ENCODE peak calls at places on chromosomes 1 and 21, in four cellular contexts. One of them, this sample, is unnamed.

GRCh38 chr1:217734973-217735372 is 103.8 kb downstream of the SPATA17 start:
- DNase-seq in Panc1: no peak
- DNase-seq in activated B cell treated with CpG ODN at 0.5 μM for 24 hours: no peak
- DNase-seq in tibial nerve: no peak
- DNase-seq in this sample: no peak

GRCh38 chr1:93616996-93617669 is 64.5 kb downstream of the BCAR3 start:
- DNase-seq in activated B cell treated with CpG ODN at 0.5 μM for 24 hours: no peak
- DNase-seq in Panc1: no peak
- DNase-seq in tibial nerve: no peak
- DNase-seq in this sample: no peak

GRCh38 chr1:91684599-91685196 is 184.0 kb downstream of the CDC7 start:
- DNase-seq in activated B cell treated with CpG ODN at 0.5 μM for 24 hours: no peak
- DNase-seq in tibial nerve: no peak
- DNase-seq in Panc1: no peak
- DNase-seq in this sample: no peak

GRCh38 chr1:119647734-119648619 is at the start of gene ZNF697:
- DNase-seq in tibial nerve: peak
- DNase-seq in activated B cell treated with CpG ODN at 0.5 μM for 24 hours: peak
- DNase-seq in Panc1: peak
- DNase-seq in this sample: peak

GRCh38 chr1:43799656-43800629 is 92.6 kb downstream of the ST3GAL3 start:
- DNase-seq in tibial nerve: no peak
- DNase-seq in activated B cell treated with CpG ODN at 0.5 μM for 24 hours: no peak
- DNase-seq in Panc1: no peak
- DNase-seq in this sample: no peak

GRCh38 chr1:3732747-3733602 is 19.3 kb upstream of the CCDC27 start:
- DNase-seq in activated B cell treated with CpG ODN at 0.5 μM for 24 hours: no peak
- DNase-seq in Panc1: no peak
- DNase-seq in tibial nerve: no peak
- DNase-seq in this sample: no peak

GRCh38 chr1:6096243-6097116 is 50.8 kb downstream of the KCNAB2 start:
- DNase-seq in Panc1: no peak
- DNase-seq in activated B cell treated with CpG ODN at 0.5 μM for 24 hours: no peak
- DNase-seq in tibial nerve: no peak
- DNase-seq in this sample: no peak

GRCh38 chr1:115164484-115164883 is 75.2 kb upstream of the TSPAN2 start:
- DNase-seq in Panc1: no peak
- DNase-seq in tibial nerve: peak
- DNase-seq in activated B cell treated with CpG ODN at 0.5 μM for 24 hours: no peak
- DNase-seq in this sample: no peak

GRCh38 chr1:13725714-13726175 is 25.8 kb downstream of the PRDM2 start:
- DNase-seq in Panc1: no peak
- DNase-seq in activated B cell treated with CpG ODN at 0.5 μM for 24 hours: no peak
- DNase-seq in tibial nerve: no peak
- DNase-seq in this sample: no peak

GRCh38 chr1:231636157-231636556 is 9.6 kb downstream of the DISC1 start:
- DNase-seq in activated B cell treated with CpG ODN at 0.5 μM for 24 hours: no peak
- DNase-seq in Panc1: no peak
- DNase-seq in tibial nerve: no peak
- DNase-seq in this sample: no peak

GRCh38 chr1:204191481-204191880 is 4.8 kb downstream of the KISS1 start:
- DNase-seq in tibial nerve: no peak
- DNase-seq in Panc1: no peak
- DNase-seq in activated B cell treated with CpG ODN at 0.5 μM for 24 hours: no peak
- DNase-seq in this sample: no peak

GRCh38 chr1:155198547-155198906 is 9.2 kb downstream of the THBS3 start:
- DNase-seq in Panc1: no peak
- DNase-seq in tibial nerve: no peak
- DNase-seq in activated B cell treated with CpG ODN at 0.5 μM for 24 hours: no peak
- DNase-seq in this sample: no peak

GRCh38 chr1:203089651-203090045 is 3.8 kb upstream of the MYOG start:
- DNase-seq in activated B cell treated with CpG ODN at 0.5 μM for 24 hours: no peak
- DNase-seq in Panc1: no peak
- DNase-seq in tibial nerve: no peak
- DNase-seq in this sample: no peak

GRCh38 chr1:169387383-169387782 is 19.4 kb downstream of the BLZF1 start:
- DNase-seq in tibial nerve: no peak
- DNase-seq in activated B cell treated with CpG ODN at 0.5 μM for 24 hours: no peak
- DNase-seq in Panc1: no peak
- DNase-seq in this sample: no peak

GRCh38 chr1:77282866-77283539 is 1.2 kb downstream of the AK5 start:
- DNase-seq in tibial nerve: no peak
- DNase-seq in Panc1: no peak
- DNase-seq in activated B cell treated with CpG ODN at 0.5 μM for 24 hours: no peak
- DNase-seq in this sample: no peak

GRCh38 chr1:199279107-199279506 is 640.3 kb downstream of the PTPRC start:
- DNase-seq in tibial nerve: no peak
- DNase-seq in Panc1: no peak
- DNase-seq in activated B cell treated with CpG ODN at 0.5 μM for 24 hours: no peak
- DNase-seq in this sample: no peak

GRCh38 chr1:26413031-26413430 is 2.4 kb downstream of the LIN28A start:
- DNase-seq in activated B cell treated with CpG ODN at 0.5 μM for 24 hours: no peak
- DNase-seq in tibial nerve: no peak
- DNase-seq in Panc1: no peak
- DNase-seq in this sample: no peak

GRCh38 chr1:56920551-56920950 is 45.3 kb downstream of the C8B start:
- DNase-seq in tibial nerve: no peak
- DNase-seq in Panc1: no peak
- DNase-seq in activated B cell treated with CpG ODN at 0.5 μM for 24 hours: no peak
- DNase-seq in this sample: no peak

GRCh38 chr1:21904725-21905520 is 32.2 kb downstream of the HSPG2 start:
- DNase-seq in activated B cell treated with CpG ODN at 0.5 μM for 24 hours: no peak
- DNase-seq in Panc1: no peak
- DNase-seq in tibial nerve: no peak
- DNase-seq in this sample: no peak

DNA sequence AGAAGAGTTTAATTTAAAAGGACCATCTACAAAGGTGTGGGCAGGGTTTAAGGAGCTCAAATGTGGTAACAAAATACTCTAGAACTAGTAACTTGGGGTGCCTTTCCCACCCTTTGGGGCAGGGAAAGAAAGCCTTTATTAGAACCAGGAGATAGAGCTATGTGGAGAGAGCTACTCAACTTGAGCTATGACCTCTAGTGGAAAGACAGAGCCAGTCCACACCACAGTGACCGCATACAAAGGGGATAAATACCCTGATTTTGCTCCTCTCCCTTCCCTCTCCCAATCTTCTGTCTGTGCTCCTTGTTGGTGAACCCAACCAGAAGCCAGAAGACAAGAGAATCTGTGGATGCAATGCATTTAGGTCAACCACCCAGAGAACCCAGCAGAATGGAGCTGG is 54.4 kb upstream of the JAK1 start:
- DNase-seq in activated B cell treated with CpG ODN at 0.5 μM for 24 hours: no peak
- DNase-seq in tibial nerve: no peak
- DNase-seq in Panc1: no peak
- DNase-seq in this sample: no peak
- TF ChIP-seq CTCF in activated B cell treated with CpG ODN at 0.5 μM for 24 hours: no peak
- TF ChIP-seq CTCF in tibial nerve: no peak
- TF ChIP-seq CTCF in Panc1: peak
- TF ChIP-seq CTCF in this sample: no peak

GRCh38 chr1:23438545-23438944 is 14.0 kb upstream of the TCEA3 start:
- DNase-seq in activated B cell treated with CpG ODN at 0.5 μM for 24 hours: no peak
- DNase-seq in tibial nerve: no peak
- DNase-seq in Panc1: no peak
- DNase-seq in this sample: no peak
- TF ChIP-seq CTCF in activated B cell treated with CpG ODN at 0.5 μM for 24 hours: no peak
- TF ChIP-seq CTCF in tibial nerve: no peak
- TF ChIP-seq CTCF in Panc1: no peak
- TF ChIP-seq CTCF in this sample: no peak

GRCh38 chr1:159055181-159055621 is 21.4 kb downstream of the AIM2 start:
- DNase-seq in tibial nerve: no peak
- DNase-seq in activated B cell treated with CpG ODN at 0.5 μM for 24 hours: no peak
- DNase-seq in Panc1: no peak
- DNase-seq in this sample: no peak

GRCh38 chr1:159058751-159059150 is 17.8 kb downstream of the AIM2 start:
- DNase-seq in tibial nerve: no peak
- DNase-seq in Panc1: no peak
- DNase-seq in activated B cell treated with CpG ODN at 0.5 μM for 24 hours: no peak
- DNase-seq in this sample: no peak

GRCh38 chr1:159054427-159054826 is 22.1 kb downstream of the AIM2 start:
- DNase-seq in Panc1: no peak
- DNase-seq in activated B cell treated with CpG ODN at 0.5 μM for 24 hours: no peak
- DNase-seq in tibial nerve: no peak
- DNase-seq in this sample: no peak

GRCh38 chr1:159051436-159051835 is 25.1 kb downstream of the AIM2 start:
- DNase-seq in activated B cell treated with CpG ODN at 0.5 μM for 24 hours: no peak
- DNase-seq in tibial nerve: no peak
- DNase-seq in Panc1: no peak
- DNase-seq in this sample: no peak

GRCh38 chr1:159056069-159056698 is 20.4 kb downstream of the AIM2 start:
- DNase-seq in Panc1: no peak
- DNase-seq in tibial nerve: no peak
- DNase-seq in activated B cell treated with CpG ODN at 0.5 μM for 24 hours: no peak
- DNase-seq in this sample: no peak
- TF ChIP-seq CTCF in Panc1: peak
- TF ChIP-seq CTCF in tibial nerve: no peak
- TF ChIP-seq CTCF in activated B cell treated with CpG ODN at 0.5 μM for 24 hours: no peak
- TF ChIP-seq CTCF in this sample: no peak

DNA sequence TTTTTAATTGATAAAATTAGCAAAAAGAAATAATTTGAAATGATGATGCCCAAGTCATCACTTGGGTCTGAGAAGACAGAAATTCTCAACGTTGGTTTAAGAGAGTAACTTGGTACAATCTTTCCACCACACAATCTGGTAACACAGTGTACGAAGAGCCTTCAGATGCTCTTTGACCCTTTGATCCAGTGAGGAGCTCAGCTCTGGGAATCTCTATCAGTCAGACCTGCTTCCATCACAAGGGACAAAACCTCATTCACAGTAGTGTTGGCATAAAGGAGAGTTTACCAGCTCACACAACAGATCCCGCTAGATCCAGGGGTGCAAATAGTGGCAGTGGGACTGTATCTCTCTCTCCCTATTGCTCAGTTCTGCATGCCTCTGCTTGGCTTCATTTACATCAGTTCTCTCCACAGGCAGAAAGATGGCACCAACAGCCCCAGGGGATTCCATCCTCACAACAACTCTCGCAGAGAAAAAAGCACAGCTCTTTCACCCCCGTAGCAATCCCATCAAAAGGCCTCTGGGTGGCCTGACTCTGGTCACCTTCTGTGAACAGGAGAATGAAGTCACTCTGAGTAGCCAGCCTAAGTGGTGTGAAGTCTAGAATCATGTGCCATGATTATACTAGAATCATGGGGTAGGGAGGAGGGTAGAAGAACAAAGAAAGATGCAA is 119.7 kb downstream of the ZNF281 start:
- DNase-seq in tibial nerve: no peak
- DNase-seq in activated B cell treated with CpG ODN at 0.5 μM for 24 hours: no peak
- DNase-seq in Panc1: no peak
- DNase-seq in this sample: no peak
- TF ChIP-seq CTCF in tibial nerve: no peak
- TF ChIP-seq CTCF in activated B cell treated with CpG ODN at 0.5 μM for 24 hours: no peak
- TF ChIP-seq CTCF in Panc1: no peak
- TF ChIP-seq CTCF in this sample: no peak

GRCh38 chr1:58741689-58742553 is 41.9 kb downstream of the JUN start:
- DNase-seq in activated B cell treated with CpG ODN at 0.5 μM for 24 hours: no peak
- DNase-seq in Panc1: no peak
- DNase-seq in tibial nerve: no peak
- DNase-seq in this sample: no peak
- TF ChIP-seq CTCF in activated B cell treated with CpG ODN at 0.5 μM for 24 hours: no peak
- TF ChIP-seq CTCF in Panc1: no peak
- TF ChIP-seq CTCF in tibial nerve: no peak
- TF ChIP-seq CTCF in this sample: no peak

GRCh38 chr1:159916240-159917051 is 8.9 kb downstream of the TAGLN2 start:
- DNase-seq in tibial nerve: no peak
- DNase-seq in activated B cell treated with CpG ODN at 0.5 μM for 24 hours: no peak
- DNase-seq in Panc1: peak
- DNase-seq in this sample: no peak
- TF ChIP-seq CTCF in tibial nerve: no peak
- TF ChIP-seq CTCF in activated B cell treated with CpG ODN at 0.5 μM for 24 hours: no peak
- TF ChIP-seq CTCF in Panc1: no peak
- TF ChIP-seq CTCF in this sample: no peak

GRCh38 chr21:45366931-45367401 is 38.0 kb upstream of the COL18A1 start:
- DNase-seq in tibial nerve: no peak
- DNase-seq in activated B cell treated with CpG ODN at 0.5 μM for 24 hours: no peak
- DNase-seq in Panc1: no peak
- DNase-seq in this sample: peak
- TF ChIP-seq CTCF in tibial nerve: no peak
- TF ChIP-seq CTCF in activated B cell treated with CpG ODN at 0.5 μM for 24 hours: no peak
- TF ChIP-seq CTCF in Panc1: no peak
- TF ChIP-seq CTCF in this sample: no peak

DNA sequence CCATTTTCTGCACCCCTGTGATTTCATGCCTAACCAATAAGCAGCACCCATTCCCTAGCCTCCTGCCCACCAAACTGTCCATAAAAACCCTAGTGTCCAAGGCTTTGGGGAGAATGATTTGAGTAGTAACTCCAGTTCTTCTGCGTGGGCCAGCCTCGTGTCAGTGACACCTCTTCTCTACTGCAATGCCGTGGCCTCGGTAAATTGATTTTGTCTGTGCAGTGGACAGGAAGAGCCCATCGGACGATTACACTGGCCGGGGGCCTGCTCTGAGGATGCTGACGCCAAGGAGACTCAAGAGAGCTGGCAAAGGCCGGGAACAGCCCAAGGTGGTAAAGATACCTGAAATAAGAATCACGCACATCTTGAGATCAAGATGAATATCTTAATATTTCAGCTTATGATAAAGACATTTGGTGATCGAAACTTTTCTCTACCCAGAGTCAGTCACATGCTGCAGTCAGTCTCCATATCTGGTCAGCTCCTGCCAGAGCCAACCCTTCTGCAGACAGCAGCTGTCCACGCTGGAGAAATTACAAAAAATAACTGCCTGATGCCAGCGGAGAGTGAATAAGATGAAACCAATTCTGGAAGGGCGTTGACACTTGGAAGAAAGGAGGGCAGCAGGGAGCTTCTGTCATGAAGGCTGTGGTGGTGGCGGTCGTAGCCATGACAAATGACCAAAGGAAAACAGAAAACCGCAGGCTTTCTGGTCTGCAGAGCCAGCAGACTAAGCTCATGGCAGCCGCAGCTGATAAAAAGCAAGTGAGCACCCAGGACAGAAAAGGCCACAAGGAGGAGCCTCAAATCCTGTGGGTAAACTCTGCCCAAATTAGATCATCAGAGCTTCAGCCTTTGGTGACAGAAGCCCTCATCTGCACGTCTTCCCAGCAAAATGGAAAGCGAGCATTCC is 29.1 kb downstream of the RSPH1 start:
- DNase-seq in Panc1: no peak
- DNase-seq in tibial nerve: no peak
- DNase-seq in activated B cell treated with CpG ODN at 0.5 μM for 24 hours: peak
- DNase-seq in this sample: no peak
- TF ChIP-seq CTCF in Panc1: no peak
- TF ChIP-seq CTCF in tibial nerve: no peak
- TF ChIP-seq CTCF in activated B cell treated with CpG ODN at 0.5 μM for 24 hours: no peak
- TF ChIP-seq CTCF in this sample: no peak

This sample was measured in omental fat pad.